ENCODE peak calls at places on chromosomes 12 and 14, in five cellular contexts. B, Z, N, K and P are unnamed samples.

GRCh38 chr14:37726708-37727107 is 131.3 kb downstream of the TTC6 start:
- DNase-seq in B (no peak), Z (no peak), N (no peak), K (no peak), P (no peak)

GRCh38 chr12:107379852-107380567 is 286.7 kb upstream of the CRY1 start:
- DNase-seq in B (peak; percentile 36), Z (no peak), N (peak; percentile 11), K (no peak), P (peak; percentile 71)

GRCh38 chr14:31270196-31270772 is 62.7 kb upstream of the HECTD1 start:
- DNase-seq in B (no peak), Z (no peak), N (no peak), K (no peak), P (no peak)

GRCh38 chr14:54893151-54893760 is 9.4 kb downstream of the GCH1 start:
- DNase-seq in B (no peak), Z (no peak), N (peak; percentile 87), K (peak; percentile 35), P (no peak)

GRCh38 chr12:78683626-78684025 is 180.9 kb upstream of the SYT1 start:
- DNase-seq in B (no peak), Z (no peak), N (no peak), K (no peak), P (no peak)

GRCh38 chr14:61934385-61934784 is 172.2 kb downstream of the SNAPC1 start:
- DNase-seq in B (no peak), Z (peak; percentile 81), N (no peak), K (no peak), P (no peak)

GRCh38 chr12:25712169-25712568 is 159.1 kb upstream of the LMNTD1 start:
- DNase-seq in B (no peak), Z (no peak), N (no peak), K (no peak), P (no peak)

GRCh38 chr14:54976316-54976715 is 50.6 kb downstream of the WDHD1 start:
- DNase-seq in B (no peak), Z (peak; percentile 0), N (no peak), K (no peak), P (no peak)

GRCh38 chr12:65430571-65431306 is 152.3 kb downstream of the MSRB3 start:
- DNase-seq in B (no peak), Z (no peak), N (no peak), K (peak; percentile 42), P (no peak)

GRCh38 chr12:107027304-107028053 is 40.5 kb upstream of the MTERF2 start:
- DNase-seq in B (no peak), Z (peak; percentile 82), N (no peak), K (peak; percentile 13), P (no peak)

GRCh38 chr14:100526632-100527031 is 60.6 kb downstream of the BEGAIN start:
- DNase-seq in B (peak; percentile 23), Z (no peak), N (peak; percentile 3), K (no peak), P (peak; percentile 41)

GRCh38 chr14:59161571-59162175 is 26.8 kb upstream of the DAAM1 start:
- DNase-seq in B (no peak), Z (peak; percentile 15), N (no peak), K (peak; percentile 5), P (no peak)

GRCh38 chr12:120283318-120283717 is 8.4 kb downstream of the RNU4-2 start:
- DNase-seq in B (no peak), Z (no peak), N (no peak), K (no peak), P (no peak)

GRCh38 chr12:106601031-106601430 is 18.2 kb downstream of the RFX4 start:
- DNase-seq in B (no peak), Z (no peak), N (no peak), K (peak; percentile 67), P (no peak)

GRCh38 chr14:28653521-28653920 is 113.1 kb upstream of the FOXG1 start:
- DNase-seq in B (no peak), Z (no peak), N (no peak), K (no peak), P (no peak)

GRCh38 chr12:88952543-88952942 is 372.3 kb upstream of the KITLG start:
- DNase-seq in B (peak; percentile 54), Z (peak; percentile 11), N (no peak), K (no peak), P (no peak)

GRCh38 chr12:111156304-111156703 is 212.6 kb downstream of the PHETA1 start:
- DNase-seq in B (no peak), Z (no peak), N (no peak), K (no peak), P (no peak)

GRCh38 chr12:27140478-27140969 is 58.1 kb upstream of the C12orf71 start:
- DNase-seq in B (no peak), Z (no peak), N (no peak), K (no peak), P (no peak)

GRCh38 chr12:3137268-3137761 is 60.1 kb downstream of the TSPAN9 start:
- DNase-seq in B (no peak), Z (no peak), N (no peak), K (peak; percentile 46), P (no peak)

GRCh38 chr14:56087824-56088571 is 30.2 kb upstream of the PELI2 start:
- DNase-seq in B (no peak), Z (no peak), N (no peak), K (no peak), P (no peak)

GRCh38 chr12:127130506-127131100 is 1136.4 kb upstream of the TMEM132C start:
- DNase-seq in B (no peak), Z (no peak), N (no peak), K (no peak), P (no peak)

GRCh38 chr12:119911147-119911546 is 34.0 kb upstream of the CIT start:
- DNase-seq in B (no peak), Z (no peak), N (no peak), K (no peak), P (no peak)

GRCh38 chr12:87227157-87227556 is 802.0 kb downstream of the C12orf50 start:
- DNase-seq in B (no peak), Z (no peak), N (no peak), K (no peak), P (no peak)

GRCh38 chr12:115223322-115223721 is 539.3 kb upstream of the TBX3 start:
- DNase-seq in B (no peak), Z (peak; percentile 55), N (no peak), K (no peak), P (peak; percentile 59)

GRCh38 chr14:96735509-96735908 is 61.7 kb upstream of the VRK1 start:
- DNase-seq in B (no peak), Z (no peak), N (no peak), K (no peak), P (no peak)